ENCODE peak calls at places on chromosomes 1 and 21, in nine cellular contexts. One of them, this sample, is unnamed.

GRCh38 chr1:117669572-117669971 is 63.7 kb downstream of the TENT5C start:
- DNase-seq in fibroblast of the aortic adventitia: no peak
- DNase-seq in SK-N-SH: no peak
- DNase-seq in T-cell: no peak
- DNase-seq in activated CD4-positive, CD25-positive, alpha-beta regulatory T cell treated with anti-CD3 and anti-CD28 coated beads, Interleukin-2, amount 50 U/mL, for 16 hours: no peak
- DNase-seq in activated CD8-positive, alpha-beta memory T cell treated with anti-CD3 and anti-CD28 coated beads for 24 hours: peak; percentile 54
- DNase-seq in tibial artery: no peak
- DNase-seq in stimulated activated CD4-positive, alpha-beta T cell treated with anti-CD3 and anti-CD28 coated beads, TNF-alpha, amount 100 ng/mL, for 1 hour: no peak
- DNase-seq in left ventricle myocardium inferior: peak; percentile 23
- DNase-seq in this sample: no peak

GRCh38 chr1:41673806-41674205 is 189.3 kb upstream of the EDN2 start:
- DNase-seq in T-cell: peak; percentile 45
- DNase-seq in fibroblast of the aortic adventitia: no peak
- DNase-seq in left ventricle myocardium inferior: no peak
- DNase-seq in stimulated activated CD4-positive, alpha-beta T cell treated with anti-CD3 and anti-CD28 coated beads, TNF-alpha, amount 100 ng/mL, for 1 hour: no peak
- DNase-seq in tibial artery: no peak
- DNase-seq in SK-N-SH: no peak
- DNase-seq in activated CD8-positive, alpha-beta memory T cell treated with anti-CD3 and anti-CD28 coated beads for 24 hours: no peak
- DNase-seq in activated CD4-positive, CD25-positive, alpha-beta regulatory T cell treated with anti-CD3 and anti-CD28 coated beads, Interleukin-2, amount 50 U/mL, for 16 hours: no peak
- DNase-seq in this sample: no peak

GRCh38 chr1:100358210-100358609 is 5.9 kb downstream of the CDC14A start:
- DNase-seq in activated CD4-positive, CD25-positive, alpha-beta regulatory T cell treated with anti-CD3 and anti-CD28 coated beads, Interleukin-2, amount 50 U/mL, for 16 hours: no peak
- DNase-seq in SK-N-SH: peak; percentile 39
- DNase-seq in activated CD8-positive, alpha-beta memory T cell treated with anti-CD3 and anti-CD28 coated beads for 24 hours: no peak
- DNase-seq in T-cell: no peak
- DNase-seq in tibial artery: no peak
- DNase-seq in stimulated activated CD4-positive, alpha-beta T cell treated with anti-CD3 and anti-CD28 coated beads, TNF-alpha, amount 100 ng/mL, for 1 hour: no peak
- DNase-seq in fibroblast of the aortic adventitia: peak; percentile 46
- DNase-seq in left ventricle myocardium inferior: no peak
- DNase-seq in this sample: no peak

GRCh38 chr1:25909062-25909461 is 2.8 kb upstream of the STMN1 start:
- DNase-seq in T-cell: no peak
- DNase-seq in left ventricle myocardium inferior: no peak
- DNase-seq in activated CD4-positive, CD25-positive, alpha-beta regulatory T cell treated with anti-CD3 and anti-CD28 coated beads, Interleukin-2, amount 50 U/mL, for 16 hours: no peak
- DNase-seq in activated CD8-positive, alpha-beta memory T cell treated with anti-CD3 and anti-CD28 coated beads for 24 hours: no peak
- DNase-seq in fibroblast of the aortic adventitia: no peak
- DNase-seq in SK-N-SH: no peak
- DNase-seq in tibial artery: no peak
- DNase-seq in stimulated activated CD4-positive, alpha-beta T cell treated with anti-CD3 and anti-CD28 coated beads, TNF-alpha, amount 100 ng/mL, for 1 hour: no peak
- DNase-seq in this sample: no peak

GRCh38 chr1:183634429-183635065 is 1.0 kb downstream of the ARPC5 start:
- DNase-seq in stimulated activated CD4-positive, alpha-beta T cell treated with anti-CD3 and anti-CD28 coated beads, TNF-alpha, amount 100 ng/mL, for 1 hour: no peak
- DNase-seq in activated CD8-positive, alpha-beta memory T cell treated with anti-CD3 and anti-CD28 coated beads for 24 hours: no peak
- DNase-seq in activated CD4-positive, CD25-positive, alpha-beta regulatory T cell treated with anti-CD3 and anti-CD28 coated beads, Interleukin-2, amount 50 U/mL, for 16 hours: no peak
- DNase-seq in T-cell: no peak
- DNase-seq in fibroblast of the aortic adventitia: no peak
- DNase-seq in SK-N-SH: no peak
- DNase-seq in tibial artery: no peak
- DNase-seq in left ventricle myocardium inferior: no peak
- DNase-seq in this sample: no peak

GRCh38 chr1:24275510-24275909 is 43.6 kb upstream of the GRHL3 start:
- DNase-seq in fibroblast of the aortic adventitia: peak; percentile 39
- DNase-seq in T-cell: no peak
- DNase-seq in stimulated activated CD4-positive, alpha-beta T cell treated with anti-CD3 and anti-CD28 coated beads, TNF-alpha, amount 100 ng/mL, for 1 hour: no peak
- DNase-seq in SK-N-SH: no peak
- DNase-seq in activated CD4-positive, CD25-positive, alpha-beta regulatory T cell treated with anti-CD3 and anti-CD28 coated beads, Interleukin-2, amount 50 U/mL, for 16 hours: no peak
- DNase-seq in activated CD8-positive, alpha-beta memory T cell treated with anti-CD3 and anti-CD28 coated beads for 24 hours: peak; percentile 21
- DNase-seq in tibial artery: no peak
- DNase-seq in left ventricle myocardium inferior: no peak
- DNase-seq in this sample: no peak

GRCh38 chr1:153570874-153571273 is 5.2 kb upstream of the S100A2 start:
- DNase-seq in activated CD8-positive, alpha-beta memory T cell treated with anti-CD3 and anti-CD28 coated beads for 24 hours: no peak
- DNase-seq in tibial artery: no peak
- DNase-seq in T-cell: no peak
- DNase-seq in activated CD4-positive, CD25-positive, alpha-beta regulatory T cell treated with anti-CD3 and anti-CD28 coated beads, Interleukin-2, amount 50 U/mL, for 16 hours: no peak
- DNase-seq in left ventricle myocardium inferior: no peak
- DNase-seq in fibroblast of the aortic adventitia: no peak
- DNase-seq in stimulated activated CD4-positive, alpha-beta T cell treated with anti-CD3 and anti-CD28 coated beads, TNF-alpha, amount 100 ng/mL, for 1 hour: no peak
- DNase-seq in SK-N-SH: no peak
- DNase-seq in this sample: no peak

GRCh38 chr1:11215018-11216005 is 26.2 kb downstream of the ANGPTL7 start:
- DNase-seq in SK-N-SH: no peak
- DNase-seq in activated CD8-positive, alpha-beta memory T cell treated with anti-CD3 and anti-CD28 coated beads for 24 hours: no peak
- DNase-seq in left ventricle myocardium inferior: no peak
- DNase-seq in tibial artery: no peak
- DNase-seq in fibroblast of the aortic adventitia: no peak
- DNase-seq in T-cell: no peak
- DNase-seq in activated CD4-positive, CD25-positive, alpha-beta regulatory T cell treated with anti-CD3 and anti-CD28 coated beads, Interleukin-2, amount 50 U/mL, for 16 hours: no peak
- DNase-seq in stimulated activated CD4-positive, alpha-beta T cell treated with anti-CD3 and anti-CD28 coated beads, TNF-alpha, amount 100 ng/mL, for 1 hour: no peak
- DNase-seq in this sample: no peak

GRCh38 chr1:58755468-58755872 is 28.4 kb downstream of the JUN start:
- DNase-seq in tibial artery: peak; percentile 91
- DNase-seq in SK-N-SH: no peak
- DNase-seq in activated CD4-positive, CD25-positive, alpha-beta regulatory T cell treated with anti-CD3 and anti-CD28 coated beads, Interleukin-2, amount 50 U/mL, for 16 hours: no peak
- DNase-seq in fibroblast of the aortic adventitia: peak; percentile 100
- DNase-seq in stimulated activated CD4-positive, alpha-beta T cell treated with anti-CD3 and anti-CD28 coated beads, TNF-alpha, amount 100 ng/mL, for 1 hour: peak; percentile 9
- DNase-seq in activated CD8-positive, alpha-beta memory T cell treated with anti-CD3 and anti-CD28 coated beads for 24 hours: peak; percentile 83
- DNase-seq in T-cell: peak; percentile 36
- DNase-seq in left ventricle myocardium inferior: peak; percentile 28
- DNase-seq in this sample: peak; percentile 85

GRCh38 chr1:208781391-208782035 is 537.3 kb upstream of the PLXNA2 start:
- DNase-seq in activated CD8-positive, alpha-beta memory T cell treated with anti-CD3 and anti-CD28 coated beads for 24 hours: no peak
- DNase-seq in left ventricle myocardium inferior: no peak
- DNase-seq in fibroblast of the aortic adventitia: no peak
- DNase-seq in T-cell: no peak
- DNase-seq in stimulated activated CD4-positive, alpha-beta T cell treated with anti-CD3 and anti-CD28 coated beads, TNF-alpha, amount 100 ng/mL, for 1 hour: no peak
- DNase-seq in SK-N-SH: no peak
- DNase-seq in tibial artery: no peak
- DNase-seq in activated CD4-positive, CD25-positive, alpha-beta regulatory T cell treated with anti-CD3 and anti-CD28 coated beads, Interleukin-2, amount 50 U/mL, for 16 hours: no peak
- DNase-seq in this sample: no peak

GRCh38 chr1:85544689-85545203 is 35.8 kb upstream of the CCN1 start:
- DNase-seq in fibroblast of the aortic adventitia: peak; percentile 46
- DNase-seq in SK-N-SH: no peak
- DNase-seq in stimulated activated CD4-positive, alpha-beta T cell treated with anti-CD3 and anti-CD28 coated beads, TNF-alpha, amount 100 ng/mL, for 1 hour: no peak
- DNase-seq in T-cell: no peak
- DNase-seq in tibial artery: peak; percentile 68
- DNase-seq in left ventricle myocardium inferior: no peak
- DNase-seq in activated CD8-positive, alpha-beta memory T cell treated with anti-CD3 and anti-CD28 coated beads for 24 hours: no peak
- DNase-seq in activated CD4-positive, CD25-positive, alpha-beta regulatory T cell treated with anti-CD3 and anti-CD28 coated beads, Interleukin-2, amount 50 U/mL, for 16 hours: no peak
- DNase-seq in this sample: no peak

GRCh38 chr1:221696740-221697461 is 45.0 kb downstream of the DUSP10 start:
- DNase-seq in activated CD8-positive, alpha-beta memory T cell treated with anti-CD3 and anti-CD28 coated beads for 24 hours: no peak
- DNase-seq in fibroblast of the aortic adventitia: no peak
- DNase-seq in activated CD4-positive, CD25-positive, alpha-beta regulatory T cell treated with anti-CD3 and anti-CD28 coated beads, Interleukin-2, amount 50 U/mL, for 16 hours: no peak
- DNase-seq in SK-N-SH: no peak
- DNase-seq in T-cell: no peak
- DNase-seq in tibial artery: no peak
- DNase-seq in stimulated activated CD4-positive, alpha-beta T cell treated with anti-CD3 and anti-CD28 coated beads, TNF-alpha, amount 100 ng/mL, for 1 hour: no peak
- DNase-seq in left ventricle myocardium inferior: no peak
- DNase-seq in this sample: no peak

GRCh38 chr1:30789388-30790255 is 32.0 kb upstream of the LAPTM5 start:
- DNase-seq in T-cell: no peak
- DNase-seq in fibroblast of the aortic adventitia: no peak
- DNase-seq in left ventricle myocardium inferior: no peak
- DNase-seq in tibial artery: no peak
- DNase-seq in stimulated activated CD4-positive, alpha-beta T cell treated with anti-CD3 and anti-CD28 coated beads, TNF-alpha, amount 100 ng/mL, for 1 hour: no peak
- DNase-seq in activated CD8-positive, alpha-beta memory T cell treated with anti-CD3 and anti-CD28 coated beads for 24 hours: no peak
- DNase-seq in SK-N-SH: no peak
- DNase-seq in activated CD4-positive, CD25-positive, alpha-beta regulatory T cell treated with anti-CD3 and anti-CD28 coated beads, Interleukin-2, amount 50 U/mL, for 16 hours: no peak
- DNase-seq in this sample: no peak

GRCh38 chr1:220457982-220458381 is 70.0 kb upstream of the MARK1 start:
- DNase-seq in left ventricle myocardium inferior: no peak
- DNase-seq in activated CD4-positive, CD25-positive, alpha-beta regulatory T cell treated with anti-CD3 and anti-CD28 coated beads, Interleukin-2, amount 50 U/mL, for 16 hours: no peak
- DNase-seq in fibroblast of the aortic adventitia: no peak
- DNase-seq in activated CD8-positive, alpha-beta memory T cell treated with anti-CD3 and anti-CD28 coated beads for 24 hours: no peak
- DNase-seq in T-cell: no peak
- DNase-seq in SK-N-SH: no peak
- DNase-seq in tibial artery: no peak
- DNase-seq in stimulated activated CD4-positive, alpha-beta T cell treated with anti-CD3 and anti-CD28 coated beads, TNF-alpha, amount 100 ng/mL, for 1 hour: no peak
- DNase-seq in this sample: no peak

GRCh38 chr1:2482588-2482987 is 6.5 kb downstream of the PLCH2 start:
- DNase-seq in T-cell: no peak
- DNase-seq in activated CD4-positive, CD25-positive, alpha-beta regulatory T cell treated with anti-CD3 and anti-CD28 coated beads, Interleukin-2, amount 50 U/mL, for 16 hours: no peak
- DNase-seq in stimulated activated CD4-positive, alpha-beta T cell treated with anti-CD3 and anti-CD28 coated beads, TNF-alpha, amount 100 ng/mL, for 1 hour: no peak
- DNase-seq in activated CD8-positive, alpha-beta memory T cell treated with anti-CD3 and anti-CD28 coated beads for 24 hours: no peak
- DNase-seq in fibroblast of the aortic adventitia: no peak
- DNase-seq in tibial artery: no peak
- DNase-seq in left ventricle myocardium inferior: no peak
- DNase-seq in SK-N-SH: no peak
- DNase-seq in this sample: no peak

GRCh38 chr1:25782608-25783201 is 17.3 kb upstream of the SELENON start:
- DNase-seq in activated CD8-positive, alpha-beta memory T cell treated with anti-CD3 and anti-CD28 coated beads for 24 hours: no peak
- DNase-seq in activated CD4-positive, CD25-positive, alpha-beta regulatory T cell treated with anti-CD3 and anti-CD28 coated beads, Interleukin-2, amount 50 U/mL, for 16 hours: no peak
- DNase-seq in T-cell: no peak
- DNase-seq in left ventricle myocardium inferior: no peak
- DNase-seq in stimulated activated CD4-positive, alpha-beta T cell treated with anti-CD3 and anti-CD28 coated beads, TNF-alpha, amount 100 ng/mL, for 1 hour: no peak
- DNase-seq in fibroblast of the aortic adventitia: no peak
- DNase-seq in SK-N-SH: no peak
- DNase-seq in tibial artery: no peak
- DNase-seq in this sample: no peak

GRCh38 chr1:8970870-8971337 is 25.2 kb downstream of the CA6 start:
- DNase-seq in activated CD4-positive, CD25-positive, alpha-beta regulatory T cell treated with anti-CD3 and anti-CD28 coated beads, Interleukin-2, amount 50 U/mL, for 16 hours: no peak
- DNase-seq in activated CD8-positive, alpha-beta memory T cell treated with anti-CD3 and anti-CD28 coated beads for 24 hours: no peak
- DNase-seq in tibial artery: no peak
- DNase-seq in fibroblast of the aortic adventitia: no peak
- DNase-seq in T-cell: peak; percentile 34
- DNase-seq in SK-N-SH: no peak
- DNase-seq in stimulated activated CD4-positive, alpha-beta T cell treated with anti-CD3 and anti-CD28 coated beads, TNF-alpha, amount 100 ng/mL, for 1 hour: no peak
- DNase-seq in left ventricle myocardium inferior: no peak
- DNase-seq in this sample: no peak

GRCh38 chr1:154861607-154862094 is 8.4 kb downstream of the KCNN3 start:
- DNase-seq in left ventricle myocardium inferior: no peak
- DNase-seq in fibroblast of the aortic adventitia: no peak
- DNase-seq in SK-N-SH: no peak
- DNase-seq in activated CD4-positive, CD25-positive, alpha-beta regulatory T cell treated with anti-CD3 and anti-CD28 coated beads, Interleukin-2, amount 50 U/mL, for 16 hours: no peak
- DNase-seq in stimulated activated CD4-positive, alpha-beta T cell treated with anti-CD3 and anti-CD28 coated beads, TNF-alpha, amount 100 ng/mL, for 1 hour: no peak
- DNase-seq in activated CD8-positive, alpha-beta memory T cell treated with anti-CD3 and anti-CD28 coated beads for 24 hours: no peak
- DNase-seq in tibial artery: no peak
- DNase-seq in T-cell: no peak
- DNase-seq in this sample: no peak

GRCh38 chr1:246591047-246591446 is 24.8 kb downstream of the CNST start:
- DNase-seq in stimulated activated CD4-positive, alpha-beta T cell treated with anti-CD3 and anti-CD28 coated beads, TNF-alpha, amount 100 ng/mL, for 1 hour: no peak
- DNase-seq in tibial artery: no peak
- DNase-seq in activated CD4-positive, CD25-positive, alpha-beta regulatory T cell treated with anti-CD3 and anti-CD28 coated beads, Interleukin-2, amount 50 U/mL, for 16 hours: no peak
- DNase-seq in fibroblast of the aortic adventitia: no peak
- DNase-seq in left ventricle myocardium inferior: no peak
- DNase-seq in T-cell: no peak
- DNase-seq in activated CD8-positive, alpha-beta memory T cell treated with anti-CD3 and anti-CD28 coated beads for 24 hours: no peak
- DNase-seq in SK-N-SH: no peak
- DNase-seq in this sample: no peak

GRCh38 chr1:218499021-218499691 is 154.0 kb downstream of the TGFB2 start:
- DNase-seq in T-cell: no peak
- DNase-seq in SK-N-SH: no peak
- DNase-seq in activated CD8-positive, alpha-beta memory T cell treated with anti-CD3 and anti-CD28 coated beads for 24 hours: no peak
- DNase-seq in tibial artery: no peak
- DNase-seq in left ventricle myocardium inferior: no peak
- DNase-seq in activated CD4-positive, CD25-positive, alpha-beta regulatory T cell treated with anti-CD3 and anti-CD28 coated beads, Interleukin-2, amount 50 U/mL, for 16 hours: no peak
- DNase-seq in fibroblast of the aortic adventitia: peak; percentile 78
- DNase-seq in stimulated activated CD4-positive, alpha-beta T cell treated with anti-CD3 and anti-CD28 coated beads, TNF-alpha, amount 100 ng/mL, for 1 hour: no peak
- DNase-seq in this sample: no peak

GRCh38 chr1:109657395-109657794 is 1.5 kb downstream of the GSTM4 start:
- DNase-seq in tibial artery: peak; percentile 53
- DNase-seq in stimulated activated CD4-positive, alpha-beta T cell treated with anti-CD3 and anti-CD28 coated beads, TNF-alpha, amount 100 ng/mL, for 1 hour: no peak
- DNase-seq in fibroblast of the aortic adventitia: no peak
- DNase-seq in SK-N-SH: no peak
- DNase-seq in activated CD8-positive, alpha-beta memory T cell treated with anti-CD3 and anti-CD28 coated beads for 24 hours: no peak
- DNase-seq in activated CD4-positive, CD25-positive, alpha-beta regulatory T cell treated with anti-CD3 and anti-CD28 coated beads, Interleukin-2, amount 50 U/mL, for 16 hours: no peak
- DNase-seq in left ventricle myocardium inferior: no peak
- DNase-seq in T-cell: no peak
- DNase-seq in this sample: no peak

GRCh38 chr1:47866631-47867446 is 130.3 kb downstream of the TRABD2B start:
- DNase-seq in fibroblast of the aortic adventitia: no peak
- DNase-seq in activated CD4-positive, CD25-positive, alpha-beta regulatory T cell treated with anti-CD3 and anti-CD28 coated beads, Interleukin-2, amount 50 U/mL, for 16 hours: no peak
- DNase-seq in left ventricle myocardium inferior: no peak
- DNase-seq in stimulated activated CD4-positive, alpha-beta T cell treated with anti-CD3 and anti-CD28 coated beads, TNF-alpha, amount 100 ng/mL, for 1 hour: no peak
- DNase-seq in SK-N-SH: no peak
- DNase-seq in tibial artery: peak; percentile 45
- DNase-seq in activated CD8-positive, alpha-beta memory T cell treated with anti-CD3 and anti-CD28 coated beads for 24 hours: no peak
- DNase-seq in T-cell: no peak
- DNase-seq in this sample: no peak

GRCh38 chr1:109368464-109368863 is 29.3 kb downstream of the SORT1 start:
- DNase-seq in T-cell: no peak
- DNase-seq in SK-N-SH: no peak
- DNase-seq in activated CD4-positive, CD25-positive, alpha-beta regulatory T cell treated with anti-CD3 and anti-CD28 coated beads, Interleukin-2, amount 50 U/mL, for 16 hours: no peak
- DNase-seq in stimulated activated CD4-positive, alpha-beta T cell treated with anti-CD3 and anti-CD28 coated beads, TNF-alpha, amount 100 ng/mL, for 1 hour: no peak
- DNase-seq in left ventricle myocardium inferior: no peak
- DNase-seq in activated CD8-positive, alpha-beta memory T cell treated with anti-CD3 and anti-CD28 coated beads for 24 hours: no peak
- DNase-seq in fibroblast of the aortic adventitia: no peak
- DNase-seq in tibial artery: no peak
- DNase-seq in this sample: no peak

GRCh38 chr21:34885636-34886553 is 163.2 kb downstream of the RUNX1 start:
- DNase-seq in stimulated activated CD4-positive, alpha-beta T cell treated with anti-CD3 and anti-CD28 coated beads, TNF-alpha, amount 100 ng/mL, for 1 hour: no peak
- DNase-seq in left ventricle myocardium inferior: no peak
- DNase-seq in activated CD8-positive, alpha-beta memory T cell treated with anti-CD3 and anti-CD28 coated beads for 24 hours: peak; percentile 57
- DNase-seq in T-cell: peak; percentile 18
- DNase-seq in activated CD4-positive, CD25-positive, alpha-beta regulatory T cell treated with anti-CD3 and anti-CD28 coated beads, Interleukin-2, amount 50 U/mL, for 16 hours: no peak
- DNase-seq in SK-N-SH: no peak
- DNase-seq in fibroblast of the aortic adventitia: no peak
- DNase-seq in tibial artery: no peak
- DNase-seq in this sample: no peak

GRCh38 chr1:37305108-37305507 is 169.3 kb upstream of the ZC3H12A start:
- DNase-seq in T-cell: no peak
- DNase-seq in left ventricle myocardium inferior: no peak
- DNase-seq in stimulated activated CD4-positive, alpha-beta T cell treated with anti-CD3 and anti-CD28 coated beads, TNF-alpha, amount 100 ng/mL, for 1 hour: no peak
- DNase-seq in fibroblast of the aortic adventitia: no peak
- DNase-seq in activated CD4-positive, CD25-positive, alpha-beta regulatory T cell treated with anti-CD3 and anti-CD28 coated beads, Interleukin-2, amount 50 U/mL, for 16 hours: no peak
- DNase-seq in SK-N-SH: no peak
- DNase-seq in activated CD8-positive, alpha-beta memory T cell treated with anti-CD3 and anti-CD28 coated beads for 24 hours: no peak
- DNase-seq in tibial artery: no peak
- DNase-seq in this sample: no peak

GRCh38 chr1:46618746-46619415 is 2.3 kb upstream of the MOB3C start:
- DNase-seq in stimulated activated CD4-positive, alpha-beta T cell treated with anti-CD3 and anti-CD28 coated beads, TNF-alpha, amount 100 ng/mL, for 1 hour: no peak
- DNase-seq in fibroblast of the aortic adventitia: no peak
- DNase-seq in left ventricle myocardium inferior: no peak
- DNase-seq in activated CD8-positive, alpha-beta memory T cell treated with anti-CD3 and anti-CD28 coated beads for 24 hours: no peak
- DNase-seq in tibial artery: no peak
- DNase-seq in T-cell: no peak
- DNase-seq in activated CD4-positive, CD25-positive, alpha-beta regulatory T cell treated with anti-CD3 and anti-CD28 coated beads, Interleukin-2, amount 50 U/mL, for 16 hours: no peak
- DNase-seq in SK-N-SH: no peak
- DNase-seq in this sample: no peak

GRCh38 chr1:51867479-51868232 is 10.9 kb downstream of the NRDC start:
- DNase-seq in SK-N-SH: no peak
- DNase-seq in T-cell: no peak
- DNase-seq in fibroblast of the aortic adventitia: peak; percentile 4
- DNase-seq in left ventricle myocardium inferior: no peak
- DNase-seq in activated CD4-positive, CD25-positive, alpha-beta regulatory T cell treated with anti-CD3 and anti-CD28 coated beads, Interleukin-2, amount 50 U/mL, for 16 hours: no peak
- DNase-seq in activated CD8-positive, alpha-beta memory T cell treated with anti-CD3 and anti-CD28 coated beads for 24 hours: no peak
- DNase-seq in stimulated activated CD4-positive, alpha-beta T cell treated with anti-CD3 and anti-CD28 coated beads, TNF-alpha, amount 100 ng/mL, for 1 hour: no peak
- DNase-seq in tibial artery: no peak
- DNase-seq in this sample: no peak

GRCh38 chr1:235933483-235934116 is 66.9 kb upstream of the LYST start:
- DNase-seq in activated CD8-positive, alpha-beta memory T cell treated with anti-CD3 and anti-CD28 coated beads for 24 hours: no peak
- DNase-seq in fibroblast of the aortic adventitia: no peak
- DNase-seq in SK-N-SH: no peak
- DNase-seq in left ventricle myocardium inferior: no peak
- DNase-seq in stimulated activated CD4-positive, alpha-beta T cell treated with anti-CD3 and anti-CD28 coated beads, TNF-alpha, amount 100 ng/mL, for 1 hour: no peak
- DNase-seq in T-cell: no peak
- DNase-seq in tibial artery: no peak
- DNase-seq in activated CD4-positive, CD25-positive, alpha-beta regulatory T cell treated with anti-CD3 and anti-CD28 coated beads, Interleukin-2, amount 50 U/mL, for 16 hours: no peak
- DNase-seq in this sample: no peak

GRCh38 chr1:84156210-84156621 is 12.1 kb downstream of the PRKACB start:
- DNase-seq in stimulated activated CD4-positive, alpha-beta T cell treated with anti-CD3 and anti-CD28 coated beads, TNF-alpha, amount 100 ng/mL, for 1 hour: no peak
- DNase-seq in activated CD4-positive, CD25-positive, alpha-beta regulatory T cell treated with anti-CD3 and anti-CD28 coated beads, Interleukin-2, amount 50 U/mL, for 16 hours: no peak
- DNase-seq in T-cell: no peak
- DNase-seq in fibroblast of the aortic adventitia: peak; percentile 86
- DNase-seq in SK-N-SH: no peak
- DNase-seq in left ventricle myocardium inferior: no peak
- DNase-seq in tibial artery: no peak
- DNase-seq in activated CD8-positive, alpha-beta memory T cell treated with anti-CD3 and anti-CD28 coated beads for 24 hours: no peak
- DNase-seq in this sample: no peak

GRCh38 chr1:113372546-113372945 is 17.8 kb upstream of the MAGI3 start:
- DNase-seq in activated CD4-positive, CD25-positive, alpha-beta regulatory T cell treated with anti-CD3 and anti-CD28 coated beads, Interleukin-2, amount 50 U/mL, for 16 hours: no peak
- DNase-seq in tibial artery: no peak
- DNase-seq in stimulated activated CD4-positive, alpha-beta T cell treated with anti-CD3 and anti-CD28 coated beads, TNF-alpha, amount 100 ng/mL, for 1 hour: no peak
- DNase-seq in fibroblast of the aortic adventitia: no peak
- DNase-seq in left ventricle myocardium inferior: no peak
- DNase-seq in activated CD8-positive, alpha-beta memory T cell treated with anti-CD3 and anti-CD28 coated beads for 24 hours: no peak
- DNase-seq in SK-N-SH: no peak
- DNase-seq in T-cell: no peak
- DNase-seq in this sample: no peak

GRCh38 chr1:228317891-228318810 is 88.5 kb downstream of the TRIM11 start:
- DNase-seq in left ventricle myocardium inferior: no peak
- DNase-seq in fibroblast of the aortic adventitia: no peak
- DNase-seq in stimulated activated CD4-positive, alpha-beta T cell treated with anti-CD3 and anti-CD28 coated beads, TNF-alpha, amount 100 ng/mL, for 1 hour: no peak
- DNase-seq in T-cell: no peak
- DNase-seq in activated CD8-positive, alpha-beta memory T cell treated with anti-CD3 and anti-CD28 coated beads for 24 hours: no peak
- DNase-seq in SK-N-SH: no peak
- DNase-seq in activated CD4-positive, CD25-positive, alpha-beta regulatory T cell treated with anti-CD3 and anti-CD28 coated beads, Interleukin-2, amount 50 U/mL, for 16 hours: no peak
- DNase-seq in tibial artery: no peak
- DNase-seq in this sample: no peak